ENCODE peak calls at places on chromosomes 16 and 17, in five cellular contexts. T is AG04450; K is T1000; O is cardiac fibroblast; J is stimulated activated CD4-positive, alpha-beta T cell treated with anti-CD3 and anti-CD28 coated beads, Interleukin-15, amount 100 ng/mL, for 24 hours. C is an unnamed sample.

GRCh38 chr17:67366193-67367157 is at the start of gene PSMD12:
- DNase-seq in T (peak), K (peak), O (peak), J (peak), C (peak)

GRCh38 chr17:40084477-40084876 is 15.9 kb downstream of the NR1D1 start:
- DNase-seq in T (no peak), K (no peak), O (no peak), J (no peak), C (no peak)

GRCh38 chr16:48537275-48537674 is 72.7 kb downstream of the N4BP1 start:
- DNase-seq in T (no peak), K (no peak), O (no peak), J (no peak), C (no peak)

GRCh38 chr17:27982688-27983087 is 59.8 kb upstream of the NLK start:
- DNase-seq in T (no peak), K (no peak), O (no peak), J (no peak), C (no peak)

GRCh38 chr17:16918443-16918842 is 53.5 kb downstream of the TNFRSF13B start:
- DNase-seq in T (no peak), K (no peak), O (no peak), J (no peak), C (no peak)

GRCh38 chr17:56810286-56810781 is 23.4 kb downstream of the C17orf67 start:
- DNase-seq in T (no peak), K (no peak), O (no peak), J (no peak), C (no peak)

GRCh38 chr16:68636818-68637217 is 8.3 kb upstream of the CDH3 start:
- DNase-seq in T (no peak), K (no peak), O (no peak), J (no peak), C (no peak)

GRCh38 chr16:73176577-73177013 is 128.7 kb upstream of the ZFHX3 start:
- DNase-seq in T (peak), K (peak), O (peak), J (no peak), C (peak)

GRCh38 chr16:28983644-28984043 is 1.2 kb upstream of the LAT start:
- DNase-seq in T (no peak), K (no peak), O (no peak), J (no peak), C (no peak)

GRCh38 chr17:4485676-4486646 is 12.7 kb upstream of the SPNS2 start:
- DNase-seq in T (no peak), K (no peak), O (no peak), J (peak), C (no peak)

GRCh38 chr16:56246051-56246817 is 54.9 kb downstream of the GNAO1 start:
- DNase-seq in T (no peak), K (peak), O (no peak), J (no peak), C (peak)

GRCh38 chr17:76715462-76715830 is 4.7 kb upstream of the MXRA7 start:
- DNase-seq in T (no peak), K (no peak), O (no peak), J (no peak), C (no peak)

GRCh38 chr17:27355419-27355818 is 61.5 kb downstream of the WSB1 start:
- DNase-seq in T (no peak), K (no peak), O (no peak), J (no peak), C (no peak)

GRCh38 chr17:17580662-17581470 is 10.6 kb downstream of the PEMT start:
- DNase-seq in T (no peak), K (peak), O (peak), J (no peak), C (no peak)

GRCh38 chr17:80477647-80478478 is 1.5 kb upstream of the NPTX1 start:
- DNase-seq in T (no peak), K (peak), O (peak), J (peak), C (no peak)

GRCh38 chr17:51439395-51440229 is 179.3 kb downstream of the UTP18 start:
- DNase-seq in T (no peak), K (no peak), O (no peak), J (peak), C (no peak)

GRCh38 chr17:3911271-3912053 is 4.8 kb downstream of the P2RX1 start:
- DNase-seq in T (no peak), K (no peak), O (no peak), J (peak), C (no peak)

GRCh38 chr17:76166168-76166567 is 25.1 kb upstream of the FOXJ1 start:
- DNase-seq in T (no peak), K (no peak), O (peak), J (peak), C (no peak)

GRCh38 chr16:26111900-26112299 is 420.1 kb downstream of the HS3ST4 start:
- DNase-seq in T (no peak), K (no peak), O (no peak), J (no peak), C (no peak)

GRCh38 chr17:38330941-38331411 is 12.8 kb downstream of the GPR179 start:
- DNase-seq in T (no peak), K (no peak), O (no peak), J (no peak), C (no peak)

GRCh38 chr16:85445779-85446222 is 167.3 kb upstream of the GSE1 start:
- DNase-seq in T (no peak), K (no peak), O (no peak), J (no peak), C (no peak)

GRCh38 chr17:42065201-42065600 is 14.8 kb upstream of the C17orf113 start:
- DNase-seq in T (no peak), K (no peak), O (no peak), J (no peak), C (no peak)

GRCh38 chr17:36877001-36877400 is 60.3 kb upstream of the LHX1 start:
- DNase-seq in T (no peak), K (no peak), O (no peak), J (no peak), C (no peak)

GRCh38 chr16:87705780-87706277 is 60.0 kb downstream of the KLHDC4 start:
- DNase-seq in T (no peak), K (no peak), O (no peak), J (no peak), C (no peak)

GRCh38 chr16:48408688-48409087 is 23.5 kb upstream of the SIAH1 start:
- DNase-seq in T (no peak), K (no peak), O (peak), J (no peak), C (peak)

GRCh38 chr16:77331802-77332586 is 102.8 kb downstream of the ADAMTS18 start:
- DNase-seq in T (no peak), K (no peak), O (no peak), J (no peak), C (no peak)

GRCh38 chr17:77594416-77595209 is 363.9 kb upstream of the TNRC6C start:
- DNase-seq in T (no peak), K (no peak), O (no peak), J (peak), C (no peak)

GRCh38 chr16:29899516-29900101 is at the start of gene SEZ6L2:
- DNase-seq in T (peak), K (peak), O (peak), J (peak), C (peak)

GRCh38 chr16:56779956-56780355 is 50.0 kb downstream of the NUP93 start:
- DNase-seq in T (no peak), K (no peak), O (no peak), J (no peak), C (no peak)

GRCh38 chr16:88548985-88549384 is 21.2 kb upstream of the ZC3H18 start:
- DNase-seq in T (no peak), K (no peak), O (no peak), J (no peak), C (no peak)

C was measured in GM04504.